ENCODE peak calls at places on chromosomes 12 and 14, in ten cellular contexts. X, Q, P, C, U, L, B, I, A and S are unnamed samples.

GRCh38 chr14:34223302-34224150 is 238.5 kb downstream of the SPTSSA start:
- DNase-seq in X (no peak), Q (no peak), P (no peak), C (no peak), U (no peak), L (no peak), B (no peak), I (no peak), A (no peak), S (no peak)

GRCh38 chr14:101478096-101478495 is 83.2 kb upstream of the DIO3 start:
- DNase-seq in X (no peak), Q (no peak), P (peak; percentile 12), C (no peak), U (no peak), L (no peak), B (peak; percentile 21), I (no peak), A (no peak), S (no peak)

GRCh38 chr12:28068467-28068866 is 95.9 kb upstream of the PTHLH start:
- DNase-seq in X (no peak), Q (no peak), P (no peak), C (no peak), U (no peak), L (no peak), B (no peak), I (no peak), A (no peak), S (no peak)

GRCh38 chr14:93033983-93034670 is 81.6 kb downstream of the ITPK1 start:
- DNase-seq in X (no peak), Q (no peak), P (no peak), C (no peak), U (no peak), L (no peak), B (no peak), I (no peak), A (no peak), S (no peak)

GRCh38 chr12:110256780-110257431 is 24.1 kb upstream of the ATP2A2 start:
- DNase-seq in X (peak; percentile 44), Q (no peak), P (peak; percentile 17), C (no peak), U (peak; percentile 27), L (peak; percentile 62), B (peak; percentile 50), I (peak; percentile 51), A (peak; percentile 33), S (no peak)

GRCh38 chr14:93114713-93115068 is 1.0 kb downstream of the ITPK1 start:
- DNase-seq in X (no peak), Q (no peak), P (peak; percentile 39), C (no peak), U (no peak), L (no peak), B (no peak), I (peak; percentile 32), A (no peak), S (no peak)

GRCh38 chr12:109797905-109798669 is 35.1 kb downstream of the TRPV4 start:
- DNase-seq in X (peak; percentile 46), Q (no peak), P (no peak), C (peak; percentile 67), U (no peak), L (no peak), B (no peak), I (no peak), A (no peak), S (no peak)

GRCh38 chr12:15603461-15604085 is 185.6 kb downstream of the EPS8 start:
- DNase-seq in X (no peak), Q (no peak), P (no peak), C (no peak), U (no peak), L (no peak), B (no peak), I (no peak), A (no peak), S (no peak)

GRCh38 chr14:51087024-51087423 is 7.9 kb downstream of the TRIM9 start:
- DNase-seq in X (peak; percentile 82), Q (no peak), P (no peak), C (no peak), U (no peak), L (no peak), B (no peak), I (peak; percentile 20), A (no peak), S (no peak)

GRCh38 chr14:97337670-97338069 is 540.5 kb downstream of the VRK1 start:
- DNase-seq in X (no peak), Q (no peak), P (no peak), C (no peak), U (no peak), L (no peak), B (no peak), I (no peak), A (no peak), S (no peak)

GRCh38 chr14:101077511-101078074 is 174.1 kb upstream of the RTL1 start:
- DNase-seq in X (no peak), Q (no peak), P (no peak), C (no peak), U (no peak), L (no peak), B (peak; percentile 11), I (no peak), A (peak; percentile 23), S (no peak)

GRCh38 chr12:84877340-84877739 is 35.3 kb downstream of the SLC6A15 start:
- DNase-seq in X (no peak), Q (no peak), P (no peak), C (no peak), U (no peak), L (no peak), B (no peak), I (no peak), A (no peak), S (no peak)

GRCh38 chr12:31959701-31960391 is 631 bp downstream of the RESF1 start:
- DNase-seq in X (peak; percentile 76), Q (peak; percentile 11), P (peak; percentile 63), C (no peak), U (peak; percentile 40), L (peak; percentile 72), B (peak; percentile 60), I (peak; percentile 75), A (peak; percentile 68), S (no peak)

GRCh38 chr14:32940066-32940651 is 1.5 kb downstream of the NPAS3 start:
- DNase-seq in X (no peak), Q (no peak), P (no peak), C (no peak), U (no peak), L (no peak), B (no peak), I (no peak), A (no peak), S (no peak)

GRCh38 chr12:126570571-126570970 is 1505.3 kb downstream of the AACS start:
- DNase-seq in X (no peak), Q (no peak), P (no peak), C (no peak), U (no peak), L (no peak), B (no peak), I (no peak), A (no peak), S (no peak)

GRCh38 chr12:124740691-124741137 is 123.0 kb downstream of the SCARB1 start:
- DNase-seq in X (peak; percentile 55), Q (no peak), P (peak; percentile 38), C (no peak), U (no peak), L (no peak), B (no peak), I (no peak), A (no peak), S (no peak)

GRCh38 chr14:101813171-101813759 is 51.8 kb downstream of the PPP2R5C start:
- DNase-seq in X (no peak), Q (no peak), P (no peak), C (no peak), U (no peak), L (peak; percentile 78), B (no peak), I (peak; percentile 70), A (no peak), S (no peak)

GRCh38 chr12:7989827-7990491 is 42.6 kb upstream of the FOXJ2 start:
- DNase-seq in X (no peak), Q (peak; percentile 16), P (no peak), C (no peak), U (peak; percentile 36), L (peak; percentile 20), B (peak; percentile 63), I (peak; percentile 32), A (peak; percentile 74), S (no peak)

GRCh38 chr12:106065506-106065905 is 73.2 kb downstream of the NUAK1 start:
- DNase-seq in X (no peak), Q (no peak), P (no peak), C (no peak), U (no peak), L (no peak), B (no peak), I (no peak), A (no peak), S (no peak)

GRCh38 chr12:662541-663292 is 528 bp downstream of the NINJ2 start:
- DNase-seq in X (no peak), Q (no peak), P (no peak), C (no peak), U (no peak), L (no peak), B (no peak), I (no peak), A (no peak), S (no peak)
- H3K4me3 ChIP-seq in X (no peak overlapping the region), Q (peak overlapping the region; percentile 17), P (no peak overlapping the region), C (no peak overlapping the region), U (no peak overlapping the region), L (peak overlapping the region; percentile 16), B (peak overlapping the region; percentile 23), I (peak overlapping the region; percentile 54), A (no peak overlapping the region), S (peak overlapping the region; percentile 34)

DNA sequence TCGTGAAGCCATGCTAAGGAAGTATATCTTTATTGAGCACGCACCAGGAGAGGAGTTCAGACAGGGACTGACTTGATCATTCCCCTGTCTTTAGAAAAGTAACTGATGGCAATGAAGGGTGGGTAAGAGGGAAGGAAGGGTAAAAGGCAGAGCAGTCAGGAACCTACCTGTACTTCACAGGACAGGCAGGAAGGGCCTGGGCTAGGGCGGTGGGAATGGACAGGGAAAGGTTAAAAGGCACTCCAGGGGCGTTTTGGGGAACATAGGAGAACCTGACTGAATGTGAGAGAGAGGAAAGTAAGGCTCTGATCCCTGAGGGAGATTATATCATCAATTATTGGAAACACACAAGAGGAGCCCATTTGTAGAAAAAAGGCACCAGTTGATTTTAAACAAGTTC is 3.9 kb downstream of the SLC35E3 start:
- DNase-seq in X (no peak), Q (no peak), P (no peak), C (no peak), U (no peak), L (no peak), B (no peak), I (no peak), A (no peak), S (no peak)
- TF ChIP-seq CTCF in X (no peak), Q (no peak), P (no peak), C (no peak), U (no peak), L (no peak), B (no peak), I (no peak), A (no peak), S (no peak)

GRCh38 chr12:108634225-108634795 is 616 bp upstream of the SELPLG start:
- DNase-seq in X (peak; percentile 44), Q (no peak), P (no peak), C (no peak), U (no peak), L (no peak), B (no peak), I (no peak), A (peak; percentile 58), S (peak; percentile 95)
- H3K4me1 ChIP-seq in X (peaks cover 29% of the 10 kb centered on the region), Q (peaks cover 49% of the 10 kb centered on the region), P (no peaks in the 10 kb centered on the region), C (peaks cover 23% of the 10 kb centered on the region), U (no peaks in the 10 kb centered on the region), L (peaks cover 29% of the 10 kb centered on the region), B (peaks cover 10% of the 10 kb centered on the region), I (peaks cover 46% of the 10 kb centered on the region), A (peaks cover 9% of the 10 kb centered on the region), S (peaks cover 36% of the 10 kb centered on the region)

GRCh38 chr14:30875788-30876053 is 1.4 kb downstream of the COCH start:
- DNase-seq in X (no peak), Q (no peak), P (no peak), C (no peak), U (no peak), L (no peak), B (no peak), I (no peak), A (no peak), S (no peak)
- H3K4me3 ChIP-seq in X (no peak overlapping the region), Q (no peak overlapping the region), P (no peak overlapping the region), C (peak overlapping the region; percentile 68), U (no peak overlapping the region), L (no peak overlapping the region), B (no peak overlapping the region), I (no peak overlapping the region), A (no peak overlapping the region), S (peak overlapping the region; percentile 62)